ENCODE peak calls at places on chromosomes 2 and 18, in eight cellular contexts. One of them, this sample, is unnamed.

GRCh38 chr18:32301361-32301760 is 111.5 kb downstream of the MEP1B start:
- DNase-seq in astrocyte: no peak
- DNase-seq in fibroblast of pulmonary artery: no peak
- DNase-seq in HFF-Myc: no peak
- DNase-seq in lung: no peak
- DNase-seq in GM23338: no peak
- DNase-seq in psoas muscle: no peak
- DNase-seq in fibroblast of lung: no peak
- DNase-seq in this sample: no peak

GRCh38 chr2:15038373-15039364 is 406.2 kb downstream of the LRATD1 start:
- DNase-seq in psoas muscle: no peak
- DNase-seq in fibroblast of pulmonary artery: no peak
- DNase-seq in lung: no peak
- DNase-seq in GM23338: no peak
- DNase-seq in astrocyte: peak; percentile 42
- DNase-seq in HFF-Myc: no peak
- DNase-seq in fibroblast of lung: peak; percentile 56
- DNase-seq in this sample: no peak

GRCh38 chr2:20646446-20646845 is 4.5 kb downstream of the HS1BP3 start:
- DNase-seq in fibroblast of pulmonary artery: no peak
- DNase-seq in GM23338: no peak
- DNase-seq in psoas muscle: no peak
- DNase-seq in fibroblast of lung: no peak
- DNase-seq in HFF-Myc: no peak
- DNase-seq in lung: no peak
- DNase-seq in astrocyte: no peak
- DNase-seq in this sample: no peak

GRCh38 chr2:217903859-217904613 is 98.8 kb downstream of the TNS1 start:
- DNase-seq in psoas muscle: peak; percentile 76
- DNase-seq in HFF-Myc: no peak
- DNase-seq in GM23338: no peak
- DNase-seq in lung: peak; percentile 64
- DNase-seq in astrocyte: peak; percentile 72
- DNase-seq in fibroblast of lung: peak; percentile 77
- DNase-seq in fibroblast of pulmonary artery: peak; percentile 88
- DNase-seq in this sample: peak; percentile 62

GRCh38 chr2:186889291-186889886 is 40.4 kb upstream of the ZSWIM2 start:
- DNase-seq in psoas muscle: no peak
- DNase-seq in HFF-Myc: no peak
- DNase-seq in fibroblast of lung: no peak
- DNase-seq in lung: no peak
- DNase-seq in fibroblast of pulmonary artery: peak; percentile 73
- DNase-seq in GM23338: no peak
- DNase-seq in astrocyte: no peak
- DNase-seq in this sample: peak; percentile 33

GRCh38 chr18:53946561-53946960 is 277.9 kb downstream of the MBD2 start:
- DNase-seq in HFF-Myc: no peak
- DNase-seq in lung: no peak
- DNase-seq in fibroblast of lung: peak; percentile 35
- DNase-seq in GM23338: no peak
- DNase-seq in fibroblast of pulmonary artery: no peak
- DNase-seq in psoas muscle: no peak
- DNase-seq in astrocyte: peak; percentile 25
- DNase-seq in this sample: peak; percentile 38

GRCh38 chr2:27681844-27682243 is 18.2 kb downstream of the SLC4A1AP start:
- DNase-seq in GM23338: no peak
- DNase-seq in HFF-Myc: no peak
- DNase-seq in psoas muscle: no peak
- DNase-seq in astrocyte: peak; percentile 83
- DNase-seq in fibroblast of lung: peak; percentile 85
- DNase-seq in fibroblast of pulmonary artery: peak; percentile 48
- DNase-seq in lung: no peak
- DNase-seq in this sample: peak; percentile 68

GRCh38 chr2:109318150-109318948 is 189.3 kb downstream of the SH3RF3 start:
- DNase-seq in GM23338: no peak
- DNase-seq in fibroblast of pulmonary artery: peak; percentile 96
- DNase-seq in psoas muscle: peak; percentile 91
- DNase-seq in astrocyte: peak; percentile 94
- DNase-seq in HFF-Myc: peak; percentile 69
- DNase-seq in fibroblast of lung: peak; percentile 94
- DNase-seq in lung: peak; percentile 70
- DNase-seq in this sample: peak; percentile 95

GRCh38 chr18:39749154-39749553 is 2183.6 kb upstream of the CELF4 start:
- DNase-seq in HFF-Myc: no peak
- DNase-seq in astrocyte: no peak
- DNase-seq in fibroblast of pulmonary artery: no peak
- DNase-seq in psoas muscle: no peak
- DNase-seq in GM23338: no peak
- DNase-seq in fibroblast of lung: no peak
- DNase-seq in lung: no peak
- DNase-seq in this sample: no peak

GRCh38 chr2:101766871-101767739 is 69.6 kb downstream of the MAP4K4 start:
- DNase-seq in GM23338: peak; percentile 64
- DNase-seq in psoas muscle: no peak
- DNase-seq in astrocyte: peak; percentile 100
- DNase-seq in fibroblast of pulmonary artery: peak; percentile 92
- DNase-seq in fibroblast of lung: peak; percentile 100
- DNase-seq in lung: no peak
- DNase-seq in HFF-Myc: peak; percentile 62
- DNase-seq in this sample: peak; percentile 96

GRCh38 chr2:96924775-96925747 is 55.2 kb upstream of the SEMA4C start:
- DNase-seq in fibroblast of lung: no peak
- DNase-seq in fibroblast of pulmonary artery: no peak
- DNase-seq in psoas muscle: no peak
- DNase-seq in GM23338: no peak
- DNase-seq in lung: no peak
- DNase-seq in HFF-Myc: no peak
- DNase-seq in astrocyte: no peak
- DNase-seq in this sample: no peak

GRCh38 chr2:37775908-37776250 is 104.4 kb upstream of the CDC42EP3 start:
- DNase-seq in fibroblast of lung: peak; percentile 92
- DNase-seq in fibroblast of pulmonary artery: peak; percentile 84
- DNase-seq in astrocyte: peak; percentile 87
- DNase-seq in lung: no peak
- DNase-seq in psoas muscle: no peak
- DNase-seq in GM23338: peak; percentile 6
- DNase-seq in HFF-Myc: no peak
- DNase-seq in this sample: peak; percentile 89

GRCh38 chr2:44348385-44348784 is 12.9 kb downstream of the PREPL start:
- DNase-seq in GM23338: no peak
- DNase-seq in lung: no peak
- DNase-seq in fibroblast of pulmonary artery: peak; percentile 60
- DNase-seq in HFF-Myc: no peak
- DNase-seq in psoas muscle: no peak
- DNase-seq in fibroblast of lung: peak; percentile 88
- DNase-seq in astrocyte: peak; percentile 84
- DNase-seq in this sample: peak; percentile 59

GRCh38 chr2:147657086-147658000 is 187.5 kb upstream of the ACVR2A start:
- DNase-seq in psoas muscle: no peak
- DNase-seq in fibroblast of pulmonary artery: no peak
- DNase-seq in fibroblast of lung: no peak
- DNase-seq in GM23338: no peak
- DNase-seq in astrocyte: no peak
- DNase-seq in HFF-Myc: no peak
- DNase-seq in lung: no peak
- DNase-seq in this sample: no peak

GRCh38 chr2:236240228-236240990 is 23.8 kb downstream of the ASB18 start:
- DNase-seq in psoas muscle: peak; percentile 69
- DNase-seq in GM23338: peak; percentile 75
- DNase-seq in fibroblast of pulmonary artery: no peak
- DNase-seq in lung: no peak
- DNase-seq in HFF-Myc: no peak
- DNase-seq in fibroblast of lung: peak; percentile 66
- DNase-seq in astrocyte: peak; percentile 51
- DNase-seq in this sample: peak; percentile 82

GRCh38 chr2:119407430-119408220 is 24.0 kb upstream of the TMEM37 start:
- DNase-seq in psoas muscle: no peak
- DNase-seq in fibroblast of lung: peak; percentile 42
- DNase-seq in fibroblast of pulmonary artery: peak; percentile 79
- DNase-seq in lung: peak; percentile 49
- DNase-seq in HFF-Myc: no peak
- DNase-seq in GM23338: peak; percentile 75
- DNase-seq in astrocyte: peak; percentile 21
- DNase-seq in this sample: peak; percentile 60

GRCh38 chr18:59787998-59788875 is 91.0 kb upstream of the CCBE1 start:
- DNase-seq in fibroblast of lung: peak; percentile 88
- DNase-seq in GM23338: no peak
- DNase-seq in fibroblast of pulmonary artery: peak; percentile 69
- DNase-seq in psoas muscle: no peak
- DNase-seq in astrocyte: peak; percentile 81
- DNase-seq in lung: no peak
- DNase-seq in HFF-Myc: peak; percentile 57
- DNase-seq in this sample: peak; percentile 68

GRCh38 chr2:69159988-69160387 is 147.0 kb downstream of the ANTXR1 start:
- DNase-seq in fibroblast of lung: no peak
- DNase-seq in lung: no peak
- DNase-seq in psoas muscle: no peak
- DNase-seq in fibroblast of pulmonary artery: no peak
- DNase-seq in astrocyte: no peak
- DNase-seq in GM23338: peak; percentile 81
- DNase-seq in HFF-Myc: no peak
- DNase-seq in this sample: no peak

GRCh38 chr2:44549099-44549471 is 187.3 kb downstream of the CAMKMT start:
- DNase-seq in HFF-Myc: peak; percentile 76
- DNase-seq in fibroblast of lung: peak; percentile 85
- DNase-seq in psoas muscle: no peak
- DNase-seq in astrocyte: peak; percentile 76
- DNase-seq in lung: no peak
- DNase-seq in fibroblast of pulmonary artery: peak; percentile 69
- DNase-seq in GM23338: no peak
- DNase-seq in this sample: peak; percentile 92

GRCh38 chr18:68694316-68694715 is 20.6 kb downstream of the TMX3 start:
- DNase-seq in lung: no peak
- DNase-seq in psoas muscle: no peak
- DNase-seq in astrocyte: no peak
- DNase-seq in fibroblast of lung: no peak
- DNase-seq in GM23338: no peak
- DNase-seq in fibroblast of pulmonary artery: no peak
- DNase-seq in HFF-Myc: no peak
- DNase-seq in this sample: no peak

GRCh38 chr2:238128061-238129040 is 10.1 kb upstream of the KLHL30 start:
- DNase-seq in astrocyte: no peak
- DNase-seq in fibroblast of lung: no peak
- DNase-seq in lung: no peak
- DNase-seq in psoas muscle: peak; percentile 8
- DNase-seq in GM23338: peak; percentile 85
- DNase-seq in HFF-Myc: no peak
- DNase-seq in fibroblast of pulmonary artery: no peak
- DNase-seq in this sample: no peak

GRCh38 chr2:25853038-25853638 is 25.1 kb downstream of the ASXL2 start:
- DNase-seq in psoas muscle: no peak
- DNase-seq in HFF-Myc: no peak
- DNase-seq in astrocyte: no peak
- DNase-seq in GM23338: no peak
- DNase-seq in fibroblast of lung: no peak
- DNase-seq in fibroblast of pulmonary artery: no peak
- DNase-seq in lung: no peak
- DNase-seq in this sample: no peak
- H3K4me3 ChIP-seq in psoas muscle: no peak overlapping the region
- H3K4me3 ChIP-seq in HFF-Myc: no peak overlapping the region
- H3K4me3 ChIP-seq in astrocyte: no peak overlapping the region
- H3K4me3 ChIP-seq in GM23338: no peak overlapping the region
- H3K4me3 ChIP-seq in fibroblast of lung: no peak overlapping the region
- H3K4me3 ChIP-seq in fibroblast of pulmonary artery: no peak overlapping the region
- H3K4me3 ChIP-seq in lung: no peak overlapping the region
- H3K4me3 ChIP-seq in this sample: no peak overlapping the region

GRCh38 chr2:188291617-188292445 is at the start of gene GULP1:
- DNase-seq in fibroblast of pulmonary artery: peak; percentile 75
- DNase-seq in GM23338: peak; percentile 91
- DNase-seq in psoas muscle: peak; percentile 81
- DNase-seq in HFF-Myc: peak; percentile 31
- DNase-seq in astrocyte: peak; percentile 65
- DNase-seq in lung: peak; percentile 76
- DNase-seq in fibroblast of lung: peak; percentile 77
- DNase-seq in this sample: peak; percentile 64
- TF ChIP-seq CTCF in fibroblast of pulmonary artery: peak; percentile 69
- TF ChIP-seq CTCF in GM23338: peak; percentile 61
- TF ChIP-seq CTCF in psoas muscle: peak; percentile 67
- TF ChIP-seq CTCF in HFF-Myc: peak; percentile 74
- TF ChIP-seq CTCF in astrocyte: peak; percentile 35
- TF ChIP-seq CTCF in lung: no peak
- TF ChIP-seq CTCF in fibroblast of lung: peak; percentile 61
- TF ChIP-seq CTCF in this sample: peak; percentile 64

GRCh38 chr2:63764630-63765029 is 77.1 kb upstream of the UGP2 start:
- DNase-seq in fibroblast of pulmonary artery: no peak
- DNase-seq in astrocyte: no peak
- DNase-seq in psoas muscle: no peak
- DNase-seq in lung: no peak
- DNase-seq in HFF-Myc: no peak
- DNase-seq in fibroblast of lung: no peak
- DNase-seq in GM23338: peak; percentile 80
- DNase-seq in this sample: peak; percentile 33

GRCh38 chr2:63765117-63765516 is 76.6 kb upstream of the UGP2 start:
- DNase-seq in psoas muscle: no peak
- DNase-seq in HFF-Myc: no peak
- DNase-seq in fibroblast of pulmonary artery: no peak
- DNase-seq in lung: no peak
- DNase-seq in astrocyte: no peak
- DNase-seq in GM23338: peak; percentile 28
- DNase-seq in fibroblast of lung: no peak
- DNase-seq in this sample: no peak

GRCh38 chr2:63768051-63768450 is 73.6 kb upstream of the UGP2 start:
- DNase-seq in HFF-Myc: no peak
- DNase-seq in astrocyte: no peak
- DNase-seq in fibroblast of lung: no peak
- DNase-seq in GM23338: no peak
- DNase-seq in lung: no peak
- DNase-seq in psoas muscle: no peak
- DNase-seq in fibroblast of pulmonary artery: no peak
- DNase-seq in this sample: no peak

GRCh38 chr2:63769915-63770314 is 71.8 kb upstream of the UGP2 start:
- DNase-seq in fibroblast of lung: no peak
- DNase-seq in GM23338: no peak
- DNase-seq in astrocyte: no peak
- DNase-seq in lung: no peak
- DNase-seq in fibroblast of pulmonary artery: no peak
- DNase-seq in HFF-Myc: no peak
- DNase-seq in psoas muscle: no peak
- DNase-seq in this sample: no peak

DNA sequence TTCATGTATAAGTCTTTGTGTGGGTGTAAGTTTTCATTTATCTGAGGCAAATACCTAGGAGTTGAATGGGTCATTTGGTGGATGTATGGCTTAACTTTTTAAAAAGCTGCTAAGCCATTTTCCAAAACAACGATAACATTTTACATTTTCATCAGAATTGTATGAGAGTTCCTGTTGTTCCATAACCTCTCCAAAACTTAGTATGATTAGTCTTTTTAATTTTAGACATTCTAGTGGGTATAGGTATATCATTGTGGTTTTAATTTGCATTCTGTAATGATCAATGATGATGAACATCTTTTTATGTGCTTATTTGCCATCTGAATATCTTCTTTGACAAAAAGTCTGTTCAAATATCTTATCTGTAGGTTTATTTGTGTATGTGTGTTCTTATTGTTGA is 74.4 kb upstream of the UGP2 start:
- DNase-seq in HFF-Myc: no peak
- DNase-seq in fibroblast of pulmonary artery: no peak
- DNase-seq in fibroblast of lung: no peak
- DNase-seq in astrocyte: no peak
- DNase-seq in GM23338: no peak
- DNase-seq in lung: no peak
- DNase-seq in psoas muscle: no peak
- DNase-seq in this sample: no peak
- H3K4me3 ChIP-seq in HFF-Myc: no peak overlapping the region
- H3K4me3 ChIP-seq in fibroblast of pulmonary artery: no peak overlapping the region
- H3K4me3 ChIP-seq in fibroblast of lung: no peak overlapping the region
- H3K4me3 ChIP-seq in astrocyte: no peak overlapping the region
- H3K4me3 ChIP-seq in GM23338: no peak overlapping the region
- H3K4me3 ChIP-seq in lung: no peak overlapping the region
- H3K4me3 ChIP-seq in psoas muscle: no peak overlapping the region
- H3K4me3 ChIP-seq in this sample: no peak overlapping the region

GRCh38 chr2:127025357-127026062 is 81.4 kb downstream of the BIN1 start:
- DNase-seq in GM23338: peak; percentile 90
- DNase-seq in fibroblast of pulmonary artery: peak; percentile 86
- DNase-seq in astrocyte: peak; percentile 94
- DNase-seq in psoas muscle: peak; percentile 73
- DNase-seq in lung: peak; percentile 88
- DNase-seq in fibroblast of lung: peak; percentile 95
- DNase-seq in HFF-Myc: no peak
- DNase-seq in this sample: peak; percentile 56
- TF ChIP-seq CTCF in GM23338: peak; percentile 34
- TF ChIP-seq CTCF in fibroblast of pulmonary artery: peak; percentile 33
- TF ChIP-seq CTCF in astrocyte: peak; percentile 22
- TF ChIP-seq CTCF in psoas muscle: peak; percentile 26
- TF ChIP-seq CTCF in lung: no peak
- TF ChIP-seq CTCF in fibroblast of lung: peak; percentile 40
- TF ChIP-seq CTCF in HFF-Myc: peak; percentile 48
- TF ChIP-seq CTCF in this sample: peak; percentile 32

This sample was measured in AG10803.